ENCODE peak calls at places on chromosomes 12 and 14, in seven cellular contexts. G is A673, W is uterus, V is OCI-LY7, E is suprapubic skin, T is HCT116, F is heart right ventricle. B is an unnamed sample.
A peak's percentile ranks its signal among the peaks of the same experiment; 100 is the strongest.

GRCh38 chr14:83777516-83777915 is 1752.4 kb upstream of the FLRT2 start:
- DNase-seq in G (no peak), W (no peak), V (no peak), E (no peak), T (no peak), F (no peak), B (no peak)

GRCh38 chr14:64506751-64507150 is 2.2 kb downstream of the ZBTB1 start:
- DNase-seq in G (no peak), W (no peak), V (peak; percentile 25), E (no peak), T (no peak), F (no peak), B (no peak)

GRCh38 chr12:77992760-77993159 is 162.1 kb downstream of the NAV3 start:
- DNase-seq in G (no peak), W (no peak), V (no peak), E (no peak), T (no peak), F (no peak), B (no peak)

GRCh38 chr12:62205348-62205747 is 54.9 kb upstream of the USP15 start:
- DNase-seq in G (no peak), W (no peak), V (no peak), E (no peak), T (no peak), F (no peak), B (no peak)

GRCh38 chr14:104171948-104172347 is 33.6 kb downstream of the KIF26A start:
- DNase-seq in G (no peak), W (no peak), V (no peak), E (no peak), T (no peak), F (peak; percentile 63), B (no peak)

GRCh38 chr12:52254965-52255751 is 19.3 kb upstream of the KRT86 start:
- DNase-seq in G (no peak), W (no peak), V (no peak), E (no peak), T (no peak), F (no peak), B (no peak)

GRCh38 chr12:128619263-128619662 is 204.5 kb downstream of the SLC15A4 start:
- DNase-seq in G (no peak), W (no peak), V (no peak), E (no peak), T (no peak), F (no peak), B (no peak)

GRCh38 chr12:94305293-94305957 is 154.2 kb downstream of the CEP83 start:
- DNase-seq in G (no peak), W (no peak), V (no peak), E (no peak), T (no peak), F (no peak), B (no peak)

GRCh38 chr12:103250487-103250886 is 245.3 kb downstream of the C12orf42 start:
- DNase-seq in G (no peak), W (no peak), V (no peak), E (no peak), T (no peak), F (no peak), B (no peak)

GRCh38 chr14:89406941-89407340 is 10.1 kb downstream of the FOXN3 start:
- DNase-seq in G (no peak), W (no peak), V (no peak), E (no peak), T (no peak), F (no peak), B (no peak)

GRCh38 chr12:22588817-22589216 is 36.2 kb upstream of the ETNK1 start:
- DNase-seq in G (peak; percentile 4), W (no peak), V (no peak), E (no peak), T (no peak), F (no peak), B (no peak)

GRCh38 chr12:64457036-64457435 is 5.1 kb downstream of the TBK1 start:
- DNase-seq in G (peak; percentile 24), W (no peak), V (no peak), E (no peak), T (no peak), F (no peak), B (no peak)

GRCh38 chr12:14775652-14776020 is 27.6 kb downstream of the WBP11 start:
- DNase-seq in G (no peak), W (no peak), V (no peak), E (no peak), T (no peak), F (no peak), B (no peak)

GRCh38 chr12:132596016-132596415 is 14.4 kb downstream of the LRCOL1 start:
- DNase-seq in G (no peak), W (no peak), V (no peak), E (no peak), T (no peak), F (no peak), B (no peak)

GRCh38 chr14:35883677-35884293 is 57.6 kb downstream of the BRMS1L start:
- DNase-seq in G (peak; percentile 59), W (no peak), V (peak; percentile 49), E (no peak), T (no peak), F (no peak), B (peak; percentile 73)

GRCh38 chr12:53757095-53757770 is 5.5 kb upstream of the CISTR start:
- DNase-seq in G (peak; percentile 86), W (peak; percentile 70), V (peak; percentile 87), E (peak; percentile 88), T (peak; percentile 58), F (peak; percentile 71), B (peak; percentile 82)
- H3K4me3 ChIP-seq in G (no peak overlapping the region), W (no peak overlapping the region), V (peak overlapping the region; percentile 74), E (no peak overlapping the region), T (peak overlapping the region; percentile 37), F (no peak overlapping the region), B (peak overlapping the region; percentile 35)

DNA sequence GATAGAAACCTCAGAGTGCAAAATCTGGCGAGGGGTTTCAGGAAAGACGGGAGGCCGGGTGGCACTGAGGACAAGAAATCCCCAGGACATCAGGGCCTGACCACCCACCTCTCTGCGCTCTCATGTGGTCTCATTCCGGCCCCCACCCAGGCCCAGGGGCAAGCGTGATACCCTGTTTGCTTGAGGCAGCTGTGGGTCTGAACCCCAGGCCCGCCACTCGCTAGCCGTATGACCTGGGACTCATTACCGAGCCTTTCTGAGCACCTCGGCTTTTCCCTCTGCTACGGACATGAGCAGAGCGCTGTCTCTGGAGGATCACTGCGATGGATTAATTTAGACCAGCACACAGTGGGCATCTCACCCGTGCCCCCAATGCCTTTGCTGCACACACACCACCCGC is 25.5 kb upstream of the BCDIN3D start:
- DNase-seq in G (no peak), W (peak; percentile 48), V (no peak), E (no peak), T (no peak), F (no peak), B (no peak)
- H3K27ac ChIP-seq in G (no peak overlapping the region), W (peak overlapping the region; percentile 72), V (no peak overlapping the region), E (no peak overlapping the region), T (no peak overlapping the region), F (peak overlapping the region; percentile 34), B (peak overlapping the region; percentile 84)

GRCh38 chr12:70745066-70745465 is 107.8 kb upstream of the PTPRB start:
- DNase-seq in G (no peak), W (no peak), V (no peak), E (no peak), T (no peak), F (no peak), B (no peak)

GRCh38 chr12:70744133-70744532 is 106.9 kb upstream of the PTPRB start:
- DNase-seq in G (no peak), W (no peak), V (no peak), E (no peak), T (no peak), F (no peak), B (no peak)

GRCh38 chr12:70748809-70749208 is 111.6 kb upstream of the PTPRB start:
- DNase-seq in G (no peak), W (no peak), V (no peak), E (no peak), T (no peak), F (no peak), B (no peak)

DNA sequence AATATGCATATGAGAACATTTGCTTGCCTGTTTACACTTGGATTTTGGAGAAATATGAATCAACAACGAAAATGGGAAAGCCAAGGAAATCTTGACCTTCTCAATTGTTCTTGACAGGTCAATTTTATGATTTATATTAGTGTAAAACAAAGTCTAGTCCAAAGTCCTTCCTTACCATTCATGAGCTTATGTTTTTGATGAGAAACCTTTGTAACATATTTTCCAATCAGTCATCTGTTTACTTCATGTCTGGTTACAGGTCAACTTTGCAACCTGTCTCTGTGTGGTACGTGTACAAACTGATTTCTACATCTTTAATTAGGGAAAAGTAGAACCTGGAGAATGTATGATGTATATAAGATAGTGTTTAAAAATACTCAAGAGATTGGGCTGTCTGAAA is 110.2 kb upstream of the PTPRB start:
- DNase-seq in G (no peak), W (no peak), V (no peak), E (no peak), T (no peak), F (no peak), B (no peak)
- TF ChIP-seq CTCF in G (no peak), W (no peak), V (no peak), E (no peak), T (no peak), F (no peak), B (no peak)

GRCh38 chr12:108665608-108666202 is 32.0 kb upstream of the SELPLG start:
- DNase-seq in G (no peak), W (no peak), V (no peak), E (no peak), T (no peak), F (no peak), B (no peak)

GRCh38 chr12:108667349-108667748 is 33.7 kb upstream of the SELPLG start:
- DNase-seq in G (no peak), W (no peak), V (peak; percentile 67), E (no peak), T (no peak), F (no peak), B (no peak)

GRCh38 chr12:108666326-108666995 is 32.8 kb upstream of the SELPLG start:
- DNase-seq in G (no peak), W (no peak), V (no peak), E (no peak), T (no peak), F (peak; percentile 59), B (no peak)

GRCh38 chr12:108663324-108664015 is 29.8 kb upstream of the SELPLG start:
- DNase-seq in G (no peak), W (no peak), V (no peak), E (no peak), T (no peak), F (no peak), B (no peak)

DNA sequence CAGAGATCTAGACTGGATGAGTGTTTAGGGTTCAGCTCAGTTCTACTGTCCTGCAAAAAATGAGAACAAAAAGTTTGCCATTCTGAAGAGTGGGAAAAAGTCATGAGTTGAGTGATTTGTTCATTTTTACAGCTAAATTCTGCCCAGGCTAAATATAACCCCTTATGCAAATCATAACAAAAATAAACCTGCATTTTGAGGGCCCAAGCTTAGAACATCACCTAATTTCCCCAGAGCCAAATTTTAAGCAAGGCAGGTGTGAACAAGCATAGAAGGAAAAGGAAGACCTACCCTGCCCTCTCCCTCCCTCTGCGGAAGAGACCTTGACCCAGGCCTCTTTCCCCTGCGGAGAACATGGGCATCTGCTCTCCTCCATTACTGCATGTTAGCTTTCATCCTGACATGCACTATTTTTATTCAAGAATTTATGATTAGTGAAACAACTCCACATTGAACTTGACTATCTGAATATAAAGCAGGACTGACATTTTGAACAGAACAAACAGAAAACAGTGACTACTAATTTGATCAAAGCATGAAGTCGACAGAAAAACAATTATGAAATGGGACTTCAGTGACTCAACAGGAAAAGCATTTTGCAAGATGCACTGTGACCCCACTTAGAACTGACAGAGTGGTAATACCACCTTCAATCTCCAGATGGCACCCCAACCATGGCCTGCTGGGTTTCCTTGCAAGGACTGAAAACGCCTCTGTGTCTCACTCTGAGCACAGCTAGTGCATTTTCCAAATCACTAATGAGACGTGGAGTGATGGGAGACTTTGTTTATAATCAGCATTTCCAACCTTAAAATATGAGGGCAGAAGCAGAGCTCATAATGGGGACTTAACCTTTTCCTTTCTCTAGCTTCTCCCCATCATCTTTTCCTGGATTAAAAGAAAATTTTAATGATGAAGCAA is 30.9 kb upstream of the SELPLG start:
- DNase-seq in G (peak; percentile 95), W (peak; percentile 85), V (peak; percentile 92), E (peak; percentile 93), T (peak; percentile 87), F (peak; percentile 89), B (peak; percentile 88)
- H3K4me3 ChIP-seq in G (no peak overlapping the region), W (no peak overlapping the region), V (peak overlapping the region; percentile 46), E (no peak overlapping the region), T (no peak overlapping the region), F (no peak overlapping the region), B (no peak overlapping the region)

B was measured in dorsolateral prefrontal cortex.